ENCODE peak calls at places on chromosomes 2 and 18, in seven cellular contexts. V is HCT116, W is SK-N-SH, R is Panc1, E is H1, O is GM12878, Z is HepG2. M is an unnamed sample.

GRCh38 chr2:32752952-32753351 is 125.1 kb downstream of the TTC27 start:
- DNase-seq in V (no peak), W (no peak), R (no peak), E (no peak), O (no peak), Z (no peak), M (no peak)

GRCh38 chr2:20766798-20767644 is 55.9 kb downstream of the LDAH start:
- DNase-seq in V (no peak), W (no peak), R (no peak), E (no peak), O (no peak), Z (no peak), M (no peak)

GRCh38 chr18:25016666-25017065 is 335.3 kb downstream of the ZNF521 start:
- DNase-seq in V (no peak), W (no peak), R (no peak), E (no peak), O (no peak), Z (no peak), M (no peak)

GRCh38 chr2:189698020-189698887 is 23.8 kb downstream of the ANKAR start:
- DNase-seq in V (peak), W (peak), R (no peak), E (no peak), O (no peak), Z (peak), M (peak)

GRCh38 chr18:22936515-22936914 is 3.4 kb downstream of the RBBP8 start:
- DNase-seq in V (no peak), W (no peak), R (no peak), E (no peak), O (no peak), Z (peak), M (no peak)

GRCh38 chr2:169693344-169693743 is 861 bp downstream of the CFAP210 start:
- DNase-seq in V (peak), W (peak), R (no peak), E (no peak), O (no peak), Z (peak), M (no peak)

GRCh38 chr2:101340141-101340541 is 31.6 kb upstream of the RNF149 start:
- DNase-seq in V (no peak), W (no peak), R (no peak), E (no peak), O (no peak), Z (peak), M (no peak)

GRCh38 chr2:153971250-153971649 is 99.5 kb downstream of the GALNT13 start:
- DNase-seq in V (no peak), W (no peak), R (no peak), E (no peak), O (no peak), Z (no peak), M (no peak)

GRCh38 chr2:239310401-239311061 is 90.3 kb downstream of the HDAC4 start:
- DNase-seq in V (no peak), W (no peak), R (no peak), E (peak), O (no peak), Z (no peak), M (no peak)

GRCh38 chr2:223459328-223459939 is 142.7 kb downstream of the SCG2 start:
- DNase-seq in V (peak), W (peak), R (no peak), E (no peak), O (no peak), Z (no peak), M (peak)

GRCh38 chr2:224395646-224396390 is 6.1 kb downstream of the FAM124B start:
- DNase-seq in V (no peak), W (no peak), R (no peak), E (no peak), O (no peak), Z (no peak), M (no peak)

GRCh38 chr2:201234167-201235139 is 25.9 kb upstream of the CASP8 start:
- DNase-seq in V (no peak), W (no peak), R (no peak), E (peak), O (no peak), Z (no peak), M (no peak)

GRCh38 chr2:71631411-71631931 is 178.1 kb downstream of the DYSF start:
- DNase-seq in V (no peak), W (no peak), R (no peak), E (no peak), O (no peak), Z (no peak), M (no peak)

GRCh38 chr2:101114815-101115214 is 36.4 kb downstream of the TBC1D8 start:
- DNase-seq in V (no peak), W (no peak), R (no peak), E (no peak), O (no peak), Z (no peak), M (no peak)

GRCh38 chr2:88307817-88308216 is 137.7 kb downstream of the THNSL2 start:
- DNase-seq in V (peak), W (peak), R (peak), E (no peak), O (no peak), Z (peak), M (peak)

GRCh38 chr18:725641-726040 is 13.2 kb upstream of the ENOSF1 start:
- DNase-seq in V (no peak), W (no peak), R (no peak), E (peak), O (no peak), Z (no peak), M (no peak)

DNA sequence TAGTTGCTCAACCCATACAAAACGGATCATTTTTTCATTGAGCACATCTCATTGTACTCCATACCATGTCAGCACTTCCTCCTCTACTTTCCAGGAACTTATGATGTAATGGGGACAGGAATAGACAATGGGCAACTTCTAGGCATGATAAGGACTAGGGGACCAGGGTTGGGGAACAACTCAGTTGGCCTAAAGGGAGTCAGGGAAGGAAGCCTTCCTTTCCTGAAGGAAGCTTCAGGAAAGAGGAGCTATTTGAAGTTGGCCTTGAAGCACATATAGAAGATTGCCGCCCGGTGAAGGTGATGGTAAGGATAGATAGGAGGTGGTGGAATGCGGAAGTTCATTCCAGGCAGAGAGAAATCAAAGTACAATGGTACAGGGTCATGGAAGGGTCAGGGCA is 283.9 kb downstream of the SLC8A1 start:
- DNase-seq in V (no peak), W (no peak), R (no peak), E (no peak), O (no peak), Z (peak), M (no peak)
- TF ChIP-seq SIN3A in V (no peak), W (no peak), R (no peak), E (no peak), O (no peak), Z (no peak), M (no peak)

GRCh38 chr2:30664761-30665358 is 142.4 kb downstream of the CAPN13 start:
- DNase-seq in V (peak), W (no peak), R (no peak), E (peak), O (no peak), Z (peak), M (peak)

GRCh38 chr2:30663321-30663720 is 143.9 kb downstream of the CAPN13 start:
- DNase-seq in V (no peak), W (no peak), R (no peak), E (no peak), O (no peak), Z (no peak), M (no peak)

GRCh38 chr2:30663806-30664205 is 143.4 kb downstream of the CAPN13 start:
- DNase-seq in V (no peak), W (no peak), R (no peak), E (peak), O (no peak), Z (no peak), M (no peak)

GRCh38 chr2:30661173-30662107 is 145.8 kb downstream of the CAPN13 start:
- DNase-seq in V (no peak), W (no peak), R (no peak), E (peak), O (no peak), Z (no peak), M (peak)

DNA sequence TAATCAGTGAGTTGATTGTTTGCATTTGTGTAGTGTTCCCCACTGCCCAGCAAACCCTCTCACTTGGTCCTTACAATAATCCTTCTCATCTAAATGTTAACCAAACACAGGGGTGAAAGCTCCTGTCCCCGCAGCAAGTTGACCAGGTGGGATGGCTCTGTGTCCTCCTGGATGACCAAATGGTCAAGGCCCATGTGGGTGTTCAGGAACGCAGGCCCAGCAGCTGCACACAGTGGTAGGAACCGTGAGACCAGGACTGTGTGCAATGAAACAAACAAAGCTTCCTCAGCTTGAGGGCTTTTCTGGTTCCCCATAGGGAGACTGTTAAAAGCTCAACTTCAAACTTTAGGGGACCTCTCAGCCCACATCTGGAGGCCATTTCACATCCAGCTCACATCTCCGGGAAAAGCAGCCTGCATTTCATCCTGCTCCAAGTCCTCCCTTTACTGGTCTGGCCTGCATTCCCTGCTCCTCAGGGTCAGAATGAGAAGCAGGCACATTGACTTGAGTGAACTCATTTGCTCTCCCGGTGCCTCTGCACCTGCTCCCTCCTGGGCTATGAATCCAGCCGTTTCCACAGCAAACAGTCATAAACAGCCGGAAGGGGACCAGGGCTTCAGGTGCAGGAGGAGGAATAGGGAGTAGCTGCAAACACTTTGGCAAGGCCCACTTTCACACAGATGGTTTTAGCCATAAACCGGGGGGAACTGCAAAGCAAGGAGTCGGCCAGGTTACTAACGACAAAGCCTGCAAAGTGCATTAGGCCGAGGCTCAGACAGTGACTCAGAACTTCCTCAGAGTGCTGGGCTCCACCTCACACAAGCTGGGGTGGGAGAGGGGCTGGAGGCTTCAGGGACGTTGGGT is 144.7 kb downstream of the CAPN13 start:
- DNase-seq in V (no peak), W (no peak), R (no peak), E (peak), O (no peak), Z (no peak), M (no peak)
- TF ChIP-seq SIN3A in V (no peak), W (no peak), R (no peak), E (no peak), O (no peak), Z (no peak), M (no peak)

DNA sequence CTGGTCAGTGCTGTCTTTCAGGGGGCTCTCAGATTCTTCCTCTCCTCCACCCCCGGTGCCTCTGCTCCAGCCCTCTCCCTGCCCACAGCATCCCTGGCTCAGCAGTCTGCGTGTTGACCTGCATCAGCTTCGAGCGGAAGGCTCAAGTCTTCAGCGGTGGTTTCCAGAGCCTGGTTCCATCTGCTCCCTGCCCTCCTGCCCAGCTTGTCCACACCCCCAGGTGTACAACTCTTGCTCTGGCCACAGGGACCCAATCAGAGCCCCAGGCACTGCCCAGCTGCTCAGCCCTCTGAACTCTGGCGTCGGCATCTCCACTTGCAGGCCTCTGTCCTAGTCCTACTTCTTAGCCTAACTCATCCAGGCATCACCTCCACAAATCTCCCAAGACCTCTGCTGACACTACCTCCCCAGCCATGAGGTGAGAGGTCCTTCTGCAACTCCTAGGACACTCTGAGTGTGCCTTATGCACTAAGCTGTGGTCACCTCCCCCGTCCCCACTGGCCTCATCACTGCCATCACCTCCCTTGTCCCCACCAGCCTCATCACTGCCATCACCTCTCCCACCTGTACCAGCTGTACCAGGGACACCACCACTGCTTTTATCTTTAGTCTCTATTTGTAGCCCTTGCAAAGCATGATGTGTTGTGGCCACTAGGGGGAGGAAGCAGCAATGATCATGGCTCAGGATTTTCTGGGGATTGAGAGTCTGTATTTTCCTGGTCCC is 60.9 kb downstream of the EDAR start:
- DNase-seq in V (peak), W (peak), R (peak), E (no peak), O (no peak), Z (peak), M (peak)
- TF ChIP-seq SIN3A in V (no peak), W (no peak), R (no peak), E (no peak), O (no peak), Z (no peak), M (no peak)

DNA sequence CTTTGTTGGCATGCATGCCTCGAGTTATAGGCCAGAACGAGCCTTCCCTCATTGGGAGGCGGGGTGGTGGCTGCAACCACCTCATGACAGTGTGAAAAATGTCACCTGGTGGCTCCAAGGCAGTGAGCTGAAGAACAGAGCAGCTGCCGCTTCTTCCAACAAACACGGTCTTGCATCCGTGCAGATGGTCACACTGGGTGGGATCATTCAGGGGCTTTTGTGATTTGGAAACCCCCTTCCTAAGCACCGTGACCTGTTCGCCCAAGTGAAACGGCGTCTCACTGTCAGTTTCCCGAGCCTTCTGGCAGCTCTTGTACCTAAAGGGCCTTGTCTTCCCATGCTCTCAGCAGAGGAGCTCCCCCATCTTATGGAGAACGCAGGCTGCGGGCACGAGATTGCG is 159.7 kb downstream of the NAPG start:
- DNase-seq in V (no peak), W (no peak), R (no peak), E (no peak), O (peak), Z (no peak), M (no peak)
- TF ChIP-seq SIN3A in V (no peak), W (no peak), R (no peak), E (no peak), O (no peak), Z (no peak), M (no peak)

GRCh38 chr2:99201959-99202678 is 21.1 kb downstream of the MRPL30 start:
- DNase-seq in V (no peak), W (no peak), R (no peak), E (no peak), O (no peak), Z (no peak), M (peak)
- TF ChIP-seq SIN3A in V (no peak), W (no peak), R (no peak), E (no peak), O (no peak), Z (no peak), M (no peak)

DNA sequence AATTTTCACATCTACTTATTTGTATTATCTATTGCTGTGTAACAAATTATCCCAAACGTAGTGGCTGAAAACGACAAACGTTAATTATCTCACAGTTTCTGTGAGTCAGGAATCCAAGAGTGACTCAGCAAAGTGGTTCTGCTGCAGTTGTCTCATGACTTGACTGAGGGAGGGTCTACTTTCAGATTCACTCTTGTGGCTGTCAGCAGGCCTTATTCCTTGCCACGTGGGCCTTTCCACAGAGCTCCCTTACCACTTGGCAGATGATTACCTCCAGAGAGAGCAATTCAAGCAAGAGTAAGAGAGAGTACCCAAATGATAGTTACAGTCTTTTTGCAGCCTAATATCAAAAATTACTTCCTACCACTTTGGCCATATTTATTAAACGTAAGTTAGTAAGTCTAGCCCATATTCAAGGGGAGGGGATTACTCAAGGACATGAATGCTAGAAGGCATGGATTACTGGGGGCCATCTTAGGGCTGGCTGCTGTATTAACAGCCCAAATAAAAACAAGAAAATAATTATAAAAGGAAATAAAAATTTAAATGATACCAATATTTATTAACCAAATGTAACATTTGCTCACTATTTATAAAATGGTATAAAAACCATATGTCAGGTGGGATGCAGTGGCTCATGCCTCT is 48.7 kb upstream of the NBEAL1 start:
- DNase-seq in V (peak), W (no peak), R (peak), E (no peak), O (peak), Z (peak), M (peak)
- TF ChIP-seq SIN3A in V (no peak), W (no peak), R (no peak), E (no peak), O (no peak), Z (no peak), M (no peak)

GRCh38 chr18:55152801-55153200 is 193.5 kb upstream of the CCDC68 start:
- DNase-seq in V (no peak), W (no peak), R (no peak), E (no peak), O (no peak), Z (no peak), M (no peak)
- TF ChIP-seq SIN3A in V (no peak), W (no peak), R (no peak), E (no peak), O (no peak), Z (no peak), M (no peak)

DNA sequence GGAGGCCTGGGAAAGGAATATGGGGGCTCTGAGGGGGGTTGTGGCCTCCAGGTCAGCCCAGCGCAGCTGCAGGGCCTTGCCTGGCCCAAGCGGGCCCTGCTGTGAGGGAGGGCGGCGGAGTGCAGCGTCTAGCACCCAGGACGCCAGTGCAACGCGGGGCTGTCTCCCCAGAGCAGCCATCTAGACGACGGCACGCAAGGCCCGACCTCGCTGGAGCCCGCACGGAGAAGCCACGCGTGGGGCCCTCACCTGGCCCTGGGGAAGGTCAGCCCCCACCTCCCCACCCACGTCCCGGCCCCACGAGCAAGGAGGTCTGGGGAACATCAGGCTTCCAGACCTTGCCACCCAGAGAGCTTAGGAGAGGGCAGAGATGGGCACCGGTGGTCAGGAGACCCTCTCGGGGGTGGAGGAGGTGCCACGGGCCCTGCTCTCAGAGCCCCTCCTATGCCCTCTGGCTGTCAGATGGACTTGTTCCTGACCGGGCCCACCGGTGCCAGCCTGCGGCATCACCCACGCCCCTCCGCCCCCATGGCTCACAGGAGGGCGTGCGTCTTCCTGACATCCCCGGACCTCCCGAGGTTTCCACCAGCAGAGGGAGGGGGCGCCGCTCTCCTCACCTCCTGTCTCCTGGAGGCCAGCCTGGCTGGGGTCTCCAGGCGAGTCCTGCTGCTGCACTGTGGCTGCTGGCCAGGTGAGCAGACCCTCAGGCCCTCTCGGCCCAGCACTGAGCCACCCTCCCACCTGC is 17.0 kb downstream of the GPR35 start:
- DNase-seq in V (no peak), W (peak), R (no peak), E (no peak), O (no peak), Z (no peak), M (no peak)
- TF ChIP-seq SIN3A in V (no peak), W (no peak), R (no peak), E (no peak), O (no peak), Z (no peak), M (no peak)

M was measured in K562.